ENCODE peak calls at places on chromosomes 11 and 22, in eight cellular contexts. One of them, this sample, is unnamed.

GRCh38 chr11:134132808-134133207 is 63.9 kb downstream of the JAM3 start:
- DNase-seq in HEK293T: no peak
- DNase-seq in GM19239: no peak
- DNase-seq in Daoy: no peak
- DNase-seq in stimulated activated naive CD8-positive, alpha-beta T cell treated with anti-CD3 and anti-CD28 coated beads, Interleukin-15, amount 100 ng/mL, for 72 hours: no peak
- DNase-seq in DMS 273 treated with DMSO at 0.1 percent for 48 hours: no peak
- DNase-seq in SK-N-SH: no peak
- DNase-seq in amygdala: no peak
- DNase-seq in this sample: no peak

GRCh38 chr22:44050766-44051747 is 27.0 kb downstream of the PARVB start:
- DNase-seq in SK-N-SH: no peak
- DNase-seq in amygdala: no peak
- DNase-seq in DMS 273 treated with DMSO at 0.1 percent for 48 hours: no peak
- DNase-seq in Daoy: no peak
- DNase-seq in HEK293T: no peak
- DNase-seq in GM19239: no peak
- DNase-seq in stimulated activated naive CD8-positive, alpha-beta T cell treated with anti-CD3 and anti-CD28 coated beads, Interleukin-15, amount 100 ng/mL, for 72 hours: no peak
- DNase-seq in this sample: no peak

GRCh38 chr11:8765294-8765693 is 82.7 kb downstream of the RPL27A start:
- DNase-seq in stimulated activated naive CD8-positive, alpha-beta T cell treated with anti-CD3 and anti-CD28 coated beads, Interleukin-15, amount 100 ng/mL, for 72 hours: no peak
- DNase-seq in amygdala: no peak
- DNase-seq in Daoy: peak
- DNase-seq in HEK293T: no peak
- DNase-seq in DMS 273 treated with DMSO at 0.1 percent for 48 hours: no peak
- DNase-seq in GM19239: no peak
- DNase-seq in SK-N-SH: no peak
- DNase-seq in this sample: no peak

GRCh38 chr22:46297151-46297819 is 615 bp downstream of the GTSE1 start:
- DNase-seq in stimulated activated naive CD8-positive, alpha-beta T cell treated with anti-CD3 and anti-CD28 coated beads, Interleukin-15, amount 100 ng/mL, for 72 hours: peak
- DNase-seq in Daoy: peak
- DNase-seq in SK-N-SH: no peak
- DNase-seq in amygdala: no peak
- DNase-seq in GM19239: no peak
- DNase-seq in DMS 273 treated with DMSO at 0.1 percent for 48 hours: no peak
- DNase-seq in HEK293T: peak
- DNase-seq in this sample: no peak

GRCh38 chr22:29877620-29878019 is 5.4 kb upstream of the MTMR3 start:
- DNase-seq in stimulated activated naive CD8-positive, alpha-beta T cell treated with anti-CD3 and anti-CD28 coated beads, Interleukin-15, amount 100 ng/mL, for 72 hours: no peak
- DNase-seq in GM19239: no peak
- DNase-seq in amygdala: no peak
- DNase-seq in Daoy: peak
- DNase-seq in DMS 273 treated with DMSO at 0.1 percent for 48 hours: no peak
- DNase-seq in SK-N-SH: no peak
- DNase-seq in HEK293T: no peak
- DNase-seq in this sample: no peak

GRCh38 chr22:17957683-17958082 is 66.7 kb downstream of the MICAL3 start:
- DNase-seq in stimulated activated naive CD8-positive, alpha-beta T cell treated with anti-CD3 and anti-CD28 coated beads, Interleukin-15, amount 100 ng/mL, for 72 hours: no peak
- DNase-seq in HEK293T: no peak
- DNase-seq in DMS 273 treated with DMSO at 0.1 percent for 48 hours: no peak
- DNase-seq in Daoy: no peak
- DNase-seq in amygdala: no peak
- DNase-seq in GM19239: no peak
- DNase-seq in SK-N-SH: no peak
- DNase-seq in this sample: no peak

GRCh38 chr22:44954113-44954512 is 55.7 kb downstream of the PHF21B start:
- DNase-seq in DMS 273 treated with DMSO at 0.1 percent for 48 hours: no peak
- DNase-seq in Daoy: no peak
- DNase-seq in GM19239: no peak
- DNase-seq in SK-N-SH: no peak
- DNase-seq in stimulated activated naive CD8-positive, alpha-beta T cell treated with anti-CD3 and anti-CD28 coated beads, Interleukin-15, amount 100 ng/mL, for 72 hours: no peak
- DNase-seq in amygdala: no peak
- DNase-seq in HEK293T: no peak
- DNase-seq in this sample: no peak

GRCh38 chr11:99015634-99016454 is 4.9 kb upstream of the CNTN5 start:
- DNase-seq in Daoy: peak
- DNase-seq in GM19239: peak
- DNase-seq in amygdala: no peak
- DNase-seq in stimulated activated naive CD8-positive, alpha-beta T cell treated with anti-CD3 and anti-CD28 coated beads, Interleukin-15, amount 100 ng/mL, for 72 hours: no peak
- DNase-seq in DMS 273 treated with DMSO at 0.1 percent for 48 hours: no peak
- DNase-seq in HEK293T: peak
- DNase-seq in SK-N-SH: peak
- DNase-seq in this sample: no peak

GRCh38 chr11:57586711-57587110 is 10.8 kb upstream of the SERPING1 start:
- DNase-seq in amygdala: no peak
- DNase-seq in stimulated activated naive CD8-positive, alpha-beta T cell treated with anti-CD3 and anti-CD28 coated beads, Interleukin-15, amount 100 ng/mL, for 72 hours: no peak
- DNase-seq in SK-N-SH: no peak
- DNase-seq in Daoy: no peak
- DNase-seq in HEK293T: no peak
- DNase-seq in DMS 273 treated with DMSO at 0.1 percent for 48 hours: no peak
- DNase-seq in GM19239: no peak
- DNase-seq in this sample: no peak

GRCh38 chr11:89625171-89625570 is 84.9 kb upstream of the TRIM77 start:
- DNase-seq in amygdala: no peak
- DNase-seq in GM19239: no peak
- DNase-seq in SK-N-SH: no peak
- DNase-seq in DMS 273 treated with DMSO at 0.1 percent for 48 hours: no peak
- DNase-seq in stimulated activated naive CD8-positive, alpha-beta T cell treated with anti-CD3 and anti-CD28 coated beads, Interleukin-15, amount 100 ng/mL, for 72 hours: no peak
- DNase-seq in HEK293T: no peak
- DNase-seq in Daoy: no peak
- DNase-seq in this sample: no peak

This sample was measured in ureter.